ENCODE peak calls at places on chromosomes 13 and 19, in eight cellular contexts. P is H7, W is left colon, S is T follicular helper cell, V is HEK293T, B is substantia nigra, R is C1 segment of cervical spinal cord, F is fibroblast of pulmonary artery. Y is an unnamed sample.

GRCh38 chr19:2428756-2429711 is 1.6 kb upstream of the TIMM13 start:
- DNase-seq in P (peak; percentile 79), W (no peak), S (no peak), V (no peak), B (no peak), R (no peak), F (no peak), Y (no peak)

GRCh38 chr13:104015646-104016396 is 949.6 kb upstream of the SLC10A2 start:
- DNase-seq in P (no peak), W (no peak), S (no peak), V (no peak), B (no peak), R (no peak), F (peak; percentile 94), Y (no peak)

GRCh38 chr13:67857581-67858310 is 627.6 kb upstream of the PCDH9 start:
- DNase-seq in P (no peak), W (no peak), S (no peak), V (peak; percentile 54), B (no peak), R (no peak), F (no peak), Y (no peak)

GRCh38 chr19:50384685-50385535 is 763 bp downstream of the POLD1 start:
- DNase-seq in P (peak; percentile 49), W (no peak), S (no peak), V (no peak), B (no peak), R (no peak), F (peak; percentile 18), Y (no peak)

GRCh38 chr19:9128171-9128570 is 1.4 kb upstream of the OR7G3 start:
- DNase-seq in P (no peak), W (no peak), S (no peak), V (no peak), B (no peak), R (no peak), F (peak; percentile 88), Y (no peak)

GRCh38 chr13:20945952-20946383 is 43.4 kb upstream of the XPO4 start:
- DNase-seq in P (peak; percentile 71), W (peak; percentile 22), S (no peak), V (no peak), B (no peak), R (no peak), F (no peak), Y (no peak)

GRCh38 chr19:4523306-4524110 is 5.2 kb upstream of the PLIN4 start:
- DNase-seq in P (peak; percentile 93), W (peak; percentile 70), S (no peak), V (peak; percentile 67), B (no peak), R (no peak), F (peak; percentile 49), Y (no peak)

GRCh38 chr13:105573134-105573533 is 962.3 kb downstream of the EFNB2 start:
- DNase-seq in P (no peak), W (no peak), S (no peak), V (no peak), B (no peak), R (no peak), F (peak; percentile 13), Y (no peak)

GRCh38 chr19:16601378-16602052 is 26.5 kb downstream of the MED26 start:
- DNase-seq in P (no peak), W (no peak), S (no peak), V (no peak), B (no peak), R (no peak), F (no peak), Y (no peak)

GRCh38 chr19:5828661-5829566 is 10.6 kb downstream of the FUT6 start:
- DNase-seq in P (peak; percentile 95), W (peak; percentile 50), S (no peak), V (peak; percentile 70), B (no peak), R (no peak), F (peak; percentile 13), Y (no peak)

GRCh38 chr19:13023666-13024065 is 28.4 kb downstream of the NFIX start:
- DNase-seq in P (peak; percentile 65), W (no peak), S (no peak), V (no peak), B (no peak), R (no peak), F (peak; percentile 52), Y (no peak)

GRCh38 chr19:31232871-31233270 is 116.4 kb downstream of the TSHZ3 start:
- DNase-seq in P (no peak), W (no peak), S (no peak), V (no peak), B (no peak), R (no peak), F (peak; percentile 90), Y (no peak)

GRCh38 chr13:100773923-100774641 is 99.5 kb upstream of the TMTC4 start:
- DNase-seq in P (no peak), W (no peak), S (no peak), V (no peak), B (no peak), R (no peak), F (no peak), Y (no peak)

GRCh38 chr13:113196970-113197737 is 11.3 kb downstream of the PCID2 start:
- DNase-seq in P (no peak), W (no peak), S (no peak), V (no peak), B (no peak), R (no peak), F (no peak), Y (no peak)

Y was measured in globus pallidus.